ENCODE peak calls at places on chromosomes 2 and 18, in nine cellular contexts. S, E, F, Q, D, G, H, O and K are unnamed samples.

GRCh38 chr18:23784811-23785245 is 95.6 kb downstream of the LAMA3 start:
- DNase-seq in O (no peak), D (peak; percentile 53), H (peak; percentile 16), G (no peak), Q (no peak), S (no peak), E (no peak), F (no peak), K (no peak)

GRCh38 chr2:143700865-143701264 is 571.6 kb downstream of the ARHGAP15 start:
- DNase-seq in S (no peak), G (no peak), O (no peak), Q (no peak), E (no peak), F (no peak), D (no peak), H (no peak), K (no peak)

GRCh38 chr2:190927257-190927656 is 46.6 kb downstream of the GLS start:
- DNase-seq in Q (no peak), H (no peak), O (no peak), S (no peak), E (no peak), F (no peak), D (peak; percentile 78), G (peak; percentile 28), K (no peak)

GRCh38 chr2:241818943-241819270 is 9.9 kb downstream of the NEU4 start:
- DNase-seq in G (peak; percentile 41), O (no peak), S (peak; percentile 62), E (no peak), Q (peak; percentile 56), F (no peak), H (peak; percentile 72), D (no peak), K (no peak)

GRCh38 chr2:150274108-150274507 is 213.4 kb downstream of the RND3 start:
- DNase-seq in O (no peak), H (no peak), F (no peak), G (no peak), Q (no peak), D (no peak), S (no peak), E (no peak), K (no peak)

GRCh38 chr2:129329574-129329973 is 649.9 kb upstream of the RAB6C start:
- DNase-seq in H (no peak), S (no peak), Q (no peak), D (no peak), O (no peak), G (no peak), F (no peak), E (no peak), K (no peak)

GRCh38 chr2:222320441-222321395 is 21.9 kb upstream of the PAX3 start:
- DNase-seq in Q (peak; percentile 54), S (no peak), H (no peak), D (peak; percentile 51), F (no peak), G (no peak), E (no peak), O (no peak), K (no peak)

GRCh38 chr2:42310007-42310511 is 51.0 kb downstream of the COX7A2L start:
- DNase-seq in Q (no peak), H (no peak), G (no peak), D (no peak), S (no peak), E (no peak), O (no peak), F (no peak), K (no peak)

GRCh38 chr2:148020036-148020357 is 540 bp downstream of the ORC4 start:
- DNase-seq in S (no peak), G (no peak), F (no peak), E (no peak), H (no peak), Q (no peak), D (peak; percentile 70), O (no peak), K (no peak)

GRCh38 chr2:121254748-121255147 is 30.3 kb downstream of the TFCP2L1 start:
- DNase-seq in Q (no peak), O (no peak), D (no peak), F (no peak), E (no peak), H (no peak), G (no peak), S (no peak), K (no peak)

GRCh38 chr18:2981212-2981728 is 31.7 kb downstream of the LPIN2 start:
- DNase-seq in Q (no peak), O (no peak), G (no peak), H (no peak), E (no peak), S (no peak), F (no peak), D (peak; percentile 64), K (no peak)

GRCh38 chr2:127588241-127588640 is 52.8 kb downstream of the MYO7B start:
- DNase-seq in Q (no peak), E (no peak), G (no peak), H (no peak), F (no peak), O (no peak), D (no peak), S (no peak), K (no peak)

GRCh38 chr2:96505231-96505889 is at the start of gene NEURL3:
- DNase-seq in Q (peak; percentile 55), D (peak; percentile 40), O (no peak), E (no peak), H (no peak), G (peak; percentile 72), F (no peak), S (peak; percentile 64), K (peak; percentile 55)

GRCh38 chr2:202122975-202123765 is 50.1 kb downstream of the KIAA2012 start:
- DNase-seq in H (no peak), Q (no peak), D (no peak), G (no peak), S (no peak), E (no peak), O (no peak), F (no peak), K (no peak)

GRCh38 chr2:173117678-173118077 is 42.0 kb downstream of the MAP3K20 start:
- DNase-seq in Q (no peak), O (no peak), F (no peak), D (no peak), G (no peak), H (no peak), S (no peak), E (no peak), K (no peak)

DNA sequence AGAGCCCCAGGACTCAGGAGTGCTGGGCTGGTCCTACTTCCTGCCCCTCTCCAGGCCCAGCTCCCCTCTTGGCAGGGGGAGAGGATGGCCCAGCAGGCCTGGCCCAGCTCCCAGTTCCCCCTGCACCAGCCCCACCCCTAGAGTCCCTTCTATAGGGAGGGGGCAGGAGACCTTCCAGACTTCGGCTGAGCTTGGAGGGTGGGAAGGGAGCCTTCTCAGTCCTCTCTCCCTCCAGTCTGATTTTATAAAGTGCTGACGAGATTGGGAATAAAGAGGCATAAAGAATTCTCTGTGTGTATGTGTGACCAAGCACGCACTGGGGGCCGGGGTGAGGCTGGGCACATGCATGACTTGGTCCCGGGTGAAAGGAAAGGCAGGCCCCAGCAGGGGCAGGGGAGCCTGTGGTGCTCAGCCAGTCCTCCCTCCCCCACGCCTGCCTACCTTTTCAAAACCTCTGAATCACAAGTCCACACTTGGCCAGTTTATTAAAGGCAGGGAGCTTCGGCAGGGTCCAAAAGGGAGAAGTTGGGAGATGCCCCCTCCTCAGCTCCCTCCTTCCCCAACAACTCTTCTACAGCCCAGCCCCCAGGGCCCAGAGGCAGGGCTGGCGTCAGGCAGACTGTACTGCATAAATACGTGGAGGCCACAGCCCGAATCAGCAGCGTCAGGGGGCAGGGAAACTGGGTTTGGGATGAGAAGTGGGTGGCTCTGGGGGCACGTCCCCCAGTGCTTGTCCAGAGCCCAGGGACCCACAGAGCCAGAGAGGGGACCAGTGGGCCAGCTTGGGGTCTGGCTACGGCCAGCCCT is 4.9 kb downstream of the CHPF start:
- DNase-seq in H (no peak), S (no peak), F (no peak), Q (peak; percentile 45), G (no peak), E (no peak), O (no peak), D (no peak), K (no peak)
- H3K4me1 ChIP-seq in H (peaks cover 11% of the 10 kb centered on the region), S (no peaks in the 10 kb centered on the region), F (peaks cover 8% of the 10 kb centered on the region), Q (peaks cover 9% of the 10 kb centered on the region), G (peaks cover 28% of the 10 kb centered on the region), E (peaks cover 19% of the 10 kb centered on the region), O (peaks cover 18% of the 10 kb centered on the region), D (peaks cover 24% of the 10 kb centered on the region), K (peaks cover 7% of the 10 kb centered on the region)

DNA sequence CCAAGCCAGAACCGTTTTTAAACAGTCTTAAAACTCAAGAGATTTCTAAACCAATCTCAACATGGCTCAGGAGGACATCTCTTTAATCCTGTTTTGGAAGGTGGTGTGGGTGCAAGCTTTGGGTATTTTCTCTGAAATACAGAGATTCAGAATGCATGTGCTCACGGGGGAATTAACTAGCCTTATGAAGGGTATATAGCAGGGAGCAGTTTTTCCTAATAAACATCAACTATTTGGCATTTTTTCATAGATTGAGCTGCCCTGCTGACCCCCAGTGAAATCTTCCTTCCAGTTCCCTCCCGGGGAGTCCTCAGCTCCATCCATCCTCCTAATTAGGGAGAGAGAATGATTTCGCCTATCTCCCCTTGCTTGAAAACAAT is 122.6 kb downstream of the SMAD7 start:
- DNase-seq in H (no peak), Q (no peak), D (no peak), G (no peak), E (no peak), S (no peak), O (no peak), F (no peak), K (no peak)
- H3K4me1 ChIP-seq in H (peaks cover 20% of the 10 kb centered on the region), Q (peaks cover 24% of the 10 kb centered on the region), D (peaks cover 43% of the 10 kb centered on the region), G (peaks cover 9% of the 10 kb centered on the region), E (peaks cover 18% of the 10 kb centered on the region), S (no peaks in the 10 kb centered on the region), O (peaks cover 25% of the 10 kb centered on the region), F (peaks cover 9% of the 10 kb centered on the region), K (peaks cover 12% of the 10 kb centered on the region)

DNA sequence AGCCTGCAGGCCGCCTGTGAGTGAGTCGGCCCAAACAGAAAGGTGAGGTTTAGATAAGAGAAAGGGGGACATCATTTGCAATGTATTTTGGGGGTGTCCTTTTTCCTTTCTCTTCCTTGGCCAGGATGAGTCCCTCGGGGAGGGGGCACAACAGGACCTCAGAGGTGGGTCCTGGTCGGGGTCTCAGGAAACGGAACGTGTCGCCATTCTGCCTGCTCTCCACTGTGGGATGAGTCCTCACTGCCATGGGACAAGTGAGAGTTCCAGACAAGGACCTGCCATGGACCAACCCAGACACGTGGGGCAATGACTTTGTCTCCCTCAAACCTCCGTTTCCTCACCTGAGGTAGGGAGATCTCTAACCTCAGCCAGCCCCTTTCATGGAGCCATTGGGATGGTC is 67.9 kb upstream of the TAF1B start:
- DNase-seq in G (no peak), S (no peak), F (no peak), Q (no peak), H (no peak), E (no peak), D (no peak), O (no peak), K (no peak)
- H3K4me1 ChIP-seq in G (peaks cover 6% of the 10 kb centered on the region), S (no peaks in the 10 kb centered on the region), F (no peaks in the 10 kb centered on the region), Q (peaks cover under 1% of the 10 kb centered on the region), H (peaks cover 7% of the 10 kb centered on the region), E (peaks cover 27% of the 10 kb centered on the region), D (peaks cover 36% of the 10 kb centered on the region), O (peaks cover 26% of the 10 kb centered on the region), K (no peaks in the 10 kb centered on the region)

GRCh38 chr2:85888020-85888744 is 608 bp downstream of the ST3GAL5 start:
- DNase-seq in O (peak; percentile 58), G (peak; percentile 41), S (peak; percentile 37), E (no peak), F (peak; percentile 39), D (peak; percentile 53), H (peak; percentile 29), Q (peak; percentile 63), K (no peak)
- H3K4me1 ChIP-seq in O (peaks cover 44% of the 10 kb centered on the region), G (peaks cover 26% of the 10 kb centered on the region), S (peaks cover 4% of the 10 kb centered on the region), E (peaks cover 33% of the 10 kb centered on the region), F (no peaks in the 10 kb centered on the region), D (peaks cover 52% of the 10 kb centered on the region), H (peaks cover 14% of the 10 kb centered on the region), Q (peaks cover 12% of the 10 kb centered on the region), K (no peaks in the 10 kb centered on the region)